ENCODE peak calls at places on chromosomes 1 and 21, in six cellular contexts. L is CD8-positive, alpha-beta memory T cell; R is CD8-positive, alpha-beta T cell; K is CD4-positive, alpha-beta memory T cell; N is A549; I is fibroblast of lung. G is an unnamed sample.

GRCh38 chr1:115278241-115278640 is 59.8 kb downstream of the NGF start:
- DNase-seq in K (no peak), L (no peak), R (no peak), N (no peak), I (no peak), G (no peak)

GRCh38 chr1:239672256-239672655 is 285.9 kb downstream of the CHRM3 start:
- DNase-seq in L (no peak), K (no peak), I (no peak), N (no peak), R (no peak), G (no peak)

GRCh38 chr1:56758135-56758534 is 61.1 kb downstream of the FYB2 start:
- DNase-seq in R (no peak), I (no peak), K (no peak), N (peak), L (no peak), G (no peak)

GRCh38 chr1:51969038-51969705 is 21.3 kb downstream of the RAB3B start:
- DNase-seq in L (no peak), N (peak), I (peak), R (no peak), K (no peak), G (no peak)

GRCh38 chr1:62407398-62408009 is 29.3 kb upstream of the USP1 start:
- DNase-seq in R (no peak), K (peak), L (peak), I (peak), N (peak), G (no peak)

GRCh38 chr1:46489169-46489637 is 433 bp upstream of the DMBX1 start:
- DNase-seq in I (no peak), K (no peak), L (no peak), N (no peak), R (no peak), G (no peak)

GRCh38 chr1:54304518-54304917 is 101.7 kb downstream of the SSBP3 start:
- DNase-seq in K (no peak), N (no peak), R (no peak), L (no peak), I (no peak), G (no peak)

GRCh38 chr1:21492171-21492625 is 17.0 kb upstream of the ALPL start:
- DNase-seq in K (no peak), L (no peak), R (no peak), I (no peak), N (no peak), G (no peak)

GRCh38 chr1:62438163-62438562 is 1.3 kb downstream of the USP1 start:
- DNase-seq in L (no peak), N (no peak), I (peak), R (no peak), K (no peak), G (no peak)

GRCh38 chr1:24762133-24762676 is 17.0 kb downstream of the CLIC4 start:
- DNase-seq in I (peak), L (no peak), R (no peak), K (no peak), N (no peak), G (no peak)

GRCh38 chr1:67724928-67725560 is 40.0 kb downstream of the GADD45A start:
- DNase-seq in R (no peak), K (no peak), N (peak), L (no peak), I (peak), G (no peak)

GRCh38 chr1:25682059-25682601 is 65.5 kb downstream of the MAN1C1 start:
- DNase-seq in L (no peak), N (no peak), I (no peak), R (no peak), K (no peak), G (no peak)

GRCh38 chr1:107181253-107181977 is 40.6 kb downstream of the NTNG1 start:
- DNase-seq in I (peak), N (no peak), R (no peak), K (no peak), L (no peak), G (no peak)

GRCh38 chr21:34197561-34197960 is 124.2 kb downstream of the MRPS6 start:
- DNase-seq in I (no peak), L (no peak), R (no peak), N (no peak), K (no peak), G (no peak)

GRCh38 chr1:204875255-204875654 is 4.6 kb downstream of the NFASC start:
- DNase-seq in R (no peak), N (no peak), K (no peak), I (no peak), L (no peak), G (no peak)
- H3K27ac ChIP-seq in R (no peak), N (no peak), K (no peak), I (no peak), L (no peak), G (no peak)

GRCh38 chr1:14228677-14229076 is 369.8 kb upstream of the KAZN start:
- DNase-seq in L (no peak), K (no peak), I (no peak), R (no peak), N (no peak), G (no peak)
- H3K27ac ChIP-seq in L (no peak), K (no peak), I (no peak), R (no peak), N (no peak), G (no peak)

GRCh38 chr1:114248162-114248561 is 94.5 kb upstream of the SYT6 start:
- DNase-seq in R (no peak), K (no peak), I (no peak), L (no peak), N (no peak), G (no peak)

GRCh38 chr1:114251573-114251939 is 97.9 kb upstream of the SYT6 start:
- DNase-seq in I (no peak), K (no peak), N (no peak), R (no peak), L (no peak), G (no peak)

GRCh38 chr1:114253900-114254299 is 100.2 kb upstream of the SYT6 start:
- DNase-seq in N (no peak), R (no peak), K (no peak), L (no peak), I (no peak), G (no peak)

GRCh38 chr1:114250683-114251572 is 97.3 kb upstream of the SYT6 start:
- DNase-seq in R (no peak), N (no peak), L (no peak), K (no peak), I (no peak), G (no peak)
- H3K27ac ChIP-seq in R (no peak), N (no peak), L (no peak), K (no peak), I (no peak), G (no peak)

GRCh38 chr1:233675893-233676292 is 62.0 kb downstream of the KCNK1 start:
- DNase-seq in L (no peak), K (no peak), I (no peak), N (no peak), R (no peak), G (no peak)
- H3K27ac ChIP-seq in L (no peak), K (no peak), I (no peak), N (no peak), R (no peak), G (no peak)